ENCODE peak calls at places on chromosomes 3 and 15, in four cellular contexts. One of them, this sample, is unnamed.

GRCh38 chr3:71726106-71726505 is 904 bp upstream of the EIF4E3 start:
- DNase-seq in spleen: no peak
- DNase-seq in cardiac fibroblast: no peak
- DNase-seq in AG04450: no peak
- DNase-seq in this sample: no peak

GRCh38 chr3:7707192-7707591 is 794.4 kb upstream of the LMCD1 start:
- DNase-seq in spleen: no peak
- DNase-seq in cardiac fibroblast: peak; percentile 16
- DNase-seq in AG04450: no peak
- DNase-seq in this sample: no peak

GRCh38 chr15:94910166-94910565 is 678.8 kb downstream of the MCTP2 start:
- DNase-seq in spleen: no peak
- DNase-seq in cardiac fibroblast: no peak
- DNase-seq in AG04450: no peak
- DNase-seq in this sample: no peak

GRCh38 chr15:48710952-48711495 is 65.5 kb upstream of the FBN1 start:
- DNase-seq in spleen: no peak
- DNase-seq in cardiac fibroblast: no peak
- DNase-seq in AG04450: no peak
- DNase-seq in this sample: no peak

GRCh38 chr3:5841609-5842008 is 654.1 kb downstream of the EDEM1 start:
- DNase-seq in spleen: no peak
- DNase-seq in cardiac fibroblast: no peak
- DNase-seq in AG04450: no peak
- DNase-seq in this sample: no peak

GRCh38 chr15:100201376-100202280 is 140.1 kb downstream of the ADAMTS17 start:
- DNase-seq in spleen: peak; percentile 74
- DNase-seq in cardiac fibroblast: no peak
- DNase-seq in AG04450: no peak
- DNase-seq in this sample: peak; percentile 27

GRCh38 chr15:76973362-76973743 is 21.6 kb upstream of the PSTPIP1 start:
- DNase-seq in spleen: no peak
- DNase-seq in cardiac fibroblast: peak; percentile 74
- DNase-seq in AG04450: no peak
- DNase-seq in this sample: no peak

GRCh38 chr3:64224826-64225606 is at the start of gene PRICKLE2:
- DNase-seq in spleen: peak; percentile 76
- DNase-seq in cardiac fibroblast: peak; percentile 91
- DNase-seq in AG04450: peak; percentile 60
- DNase-seq in this sample: peak; percentile 68

GRCh38 chr3:13517253-13517977 is 31.5 kb upstream of the FBLN2 start:
- DNase-seq in spleen: no peak
- DNase-seq in cardiac fibroblast: no peak
- DNase-seq in AG04450: no peak
- DNase-seq in this sample: no peak

GRCh38 chr3:132311860-132312259 is 5.3 kb upstream of the ACP3 start:
- DNase-seq in spleen: no peak
- DNase-seq in cardiac fibroblast: peak; percentile 80
- DNase-seq in AG04450: no peak
- DNase-seq in this sample: peak; percentile 40

GRCh38 chr3:112640864-112641751 is at the start of gene CCDC80:
- DNase-seq in spleen: no peak
- DNase-seq in cardiac fibroblast: peak; percentile 95
- DNase-seq in AG04450: peak; percentile 87
- DNase-seq in this sample: peak; percentile 92

GRCh38 chr3:130480736-130481135 is 36.2 kb upstream of the COL6A6 start:
- DNase-seq in spleen: no peak
- DNase-seq in cardiac fibroblast: peak; percentile 83
- DNase-seq in AG04450: peak; percentile 1
- DNase-seq in this sample: peak; percentile 55

GRCh38 chr3:105397974-105398373 is 31.3 kb downstream of the ALCAM start:
- DNase-seq in spleen: no peak
- DNase-seq in cardiac fibroblast: no peak
- DNase-seq in AG04450: no peak
- DNase-seq in this sample: no peak

GRCh38 chr3:13251166-13251892 is 168.8 kb downstream of the NUP210 start:
- DNase-seq in spleen: no peak
- DNase-seq in cardiac fibroblast: no peak
- DNase-seq in AG04450: no peak
- DNase-seq in this sample: no peak

GRCh38 chr15:45121706-45122417 is 7.7 kb downstream of the DUOXA2 start:
- DNase-seq in spleen: no peak
- DNase-seq in cardiac fibroblast: peak; percentile 70
- DNase-seq in AG04450: peak; percentile 36
- DNase-seq in this sample: peak; percentile 6

GRCh38 chr3:182139627-182140357 is 428.1 kb downstream of the SOX2 start:
- DNase-seq in spleen: no peak
- DNase-seq in cardiac fibroblast: no peak
- DNase-seq in AG04450: no peak
- DNase-seq in this sample: no peak

GRCh38 chr15:89836255-89837133 is 21.8 kb upstream of the ANPEP start:
- DNase-seq in spleen: no peak
- DNase-seq in cardiac fibroblast: peak; percentile 96
- DNase-seq in AG04450: peak; percentile 84
- DNase-seq in this sample: peak; percentile 92

GRCh38 chr3:138862531-138862923 is 27.8 kb upstream of the PIK3CB start:
- DNase-seq in spleen: peak; percentile 39
- DNase-seq in cardiac fibroblast: no peak
- DNase-seq in AG04450: no peak
- DNase-seq in this sample: no peak
- H3K4me3 ChIP-seq in spleen: no peak overlapping the region
- H3K4me3 ChIP-seq in cardiac fibroblast: no peak overlapping the region
- H3K4me3 ChIP-seq in AG04450: no peak overlapping the region
- H3K4me3 ChIP-seq in this sample: no peak overlapping the region

GRCh38 chr15:40437754-40438687 is 2.7 kb upstream of the BAHD1 start:
- DNase-seq in spleen: no peak
- DNase-seq in cardiac fibroblast: no peak
- DNase-seq in AG04450: no peak
- DNase-seq in this sample: no peak

GRCh38 chr15:40438712-40439111 is 2.0 kb upstream of the BAHD1 start:
- DNase-seq in spleen: no peak
- DNase-seq in cardiac fibroblast: no peak
- DNase-seq in AG04450: no peak
- DNase-seq in this sample: no peak

GRCh38 chr15:40435331-40436089 is 5.2 kb upstream of the BAHD1 start:
- DNase-seq in spleen: no peak
- DNase-seq in cardiac fibroblast: no peak
- DNase-seq in AG04450: no peak
- DNase-seq in this sample: no peak

GRCh38 chr15:40436116-40436891 is 4.4 kb upstream of the BAHD1 start:
- DNase-seq in spleen: no peak
- DNase-seq in cardiac fibroblast: no peak
- DNase-seq in AG04450: no peak
- DNase-seq in this sample: no peak

DNA sequence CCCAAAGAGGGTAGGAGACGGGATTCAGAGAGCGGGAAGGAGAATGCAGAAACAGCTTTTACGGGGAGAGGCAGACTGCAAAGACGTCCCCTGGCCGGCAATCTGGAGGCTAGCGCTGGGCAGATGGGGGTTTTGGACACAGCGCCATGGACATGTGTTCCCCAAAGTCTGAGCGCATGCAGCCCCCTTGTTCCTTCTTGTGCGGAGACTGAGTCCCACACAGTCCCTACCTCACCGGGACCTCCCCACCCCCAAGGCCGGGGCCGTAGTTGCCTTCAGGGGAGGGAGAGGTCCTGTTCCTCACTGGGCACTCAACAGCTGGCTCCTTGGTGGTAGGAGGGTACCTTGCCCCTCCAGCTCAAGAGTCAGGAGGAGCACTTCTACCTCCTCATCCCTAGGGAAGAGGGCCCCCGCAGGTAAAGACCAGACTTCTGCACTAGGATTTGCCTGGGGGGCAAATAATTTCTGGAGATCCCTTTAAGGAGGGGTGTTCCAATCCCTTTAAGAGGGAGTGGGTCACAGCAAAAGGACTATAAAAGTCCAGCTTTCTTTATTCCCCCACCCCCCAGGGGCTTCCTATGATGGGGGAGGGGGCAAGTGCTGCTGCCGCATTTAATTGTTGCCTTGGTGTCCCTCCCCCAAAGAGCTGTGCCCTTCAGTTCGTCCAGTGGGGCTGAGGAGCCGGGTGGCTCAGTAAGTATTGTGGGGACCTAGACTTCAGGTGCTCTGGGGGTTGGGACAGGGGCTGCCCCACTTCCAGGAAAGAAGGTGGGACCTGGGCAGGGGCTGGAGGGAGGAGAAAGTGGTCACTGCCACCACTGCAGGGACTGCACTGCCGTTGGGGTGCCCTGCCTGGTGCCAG is 3.6 kb upstream of the BAHD1 start:
- DNase-seq in spleen: no peak
- DNase-seq in cardiac fibroblast: no peak
- DNase-seq in AG04450: no peak
- DNase-seq in this sample: no peak
- H3K4me3 ChIP-seq in spleen: no peak overlapping the region
- H3K4me3 ChIP-seq in cardiac fibroblast: peak overlapping the region; percentile 42
- H3K4me3 ChIP-seq in AG04450: peak overlapping the region; percentile 47
- H3K4me3 ChIP-seq in this sample: peak overlapping the region; percentile 40

DNA sequence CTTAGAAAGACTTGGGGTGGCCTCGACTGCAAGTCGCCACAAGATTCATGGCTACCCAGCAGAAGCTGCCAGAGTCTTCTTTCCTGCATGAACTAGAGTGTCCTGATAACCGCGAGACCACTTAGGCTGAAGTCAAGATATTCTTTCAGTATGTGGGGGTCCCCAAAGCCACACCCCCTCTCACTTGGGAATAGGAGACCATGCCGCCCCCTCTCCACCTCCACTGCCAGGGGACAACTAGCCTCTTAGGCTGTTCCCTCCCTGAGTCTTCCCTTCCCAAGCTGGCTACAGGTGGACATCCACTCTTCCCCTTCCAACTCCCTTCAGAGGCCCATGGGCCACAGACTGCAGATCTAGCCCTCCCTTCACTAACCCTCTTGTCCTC is 1.3 kb upstream of the CCDC12 start:
- DNase-seq in spleen: peak; percentile 76
- DNase-seq in cardiac fibroblast: no peak
- DNase-seq in AG04450: no peak
- DNase-seq in this sample: no peak
- H3K4me3 ChIP-seq in spleen: no peak overlapping the region
- H3K4me3 ChIP-seq in cardiac fibroblast: no peak overlapping the region
- H3K4me3 ChIP-seq in AG04450: no peak overlapping the region
- H3K4me3 ChIP-seq in this sample: no peak overlapping the region

DNA sequence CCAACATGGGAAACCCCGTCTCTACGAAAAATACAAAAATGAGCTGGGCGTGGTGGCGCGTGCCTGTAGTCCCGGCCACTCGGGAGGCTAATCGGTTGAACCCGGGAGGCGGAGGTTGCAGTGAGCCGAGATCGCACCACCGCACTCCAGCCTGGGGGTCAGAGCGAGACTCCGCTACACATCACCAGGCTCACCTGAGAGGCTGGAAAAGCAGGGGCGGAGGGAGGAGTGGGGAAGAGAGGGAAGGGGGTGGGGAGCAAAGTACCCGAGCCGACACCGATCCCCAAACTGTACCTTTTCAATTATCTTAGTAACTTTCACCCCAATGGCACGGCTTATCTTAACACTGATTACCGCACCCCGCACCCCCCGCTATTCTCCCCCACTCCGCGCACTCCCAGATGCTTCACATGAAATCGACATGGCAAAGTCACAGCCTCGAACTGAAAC is 46.4 kb upstream of the SYNM start:
- DNase-seq in spleen: peak; percentile 46
- DNase-seq in cardiac fibroblast: no peak
- DNase-seq in AG04450: no peak
- DNase-seq in this sample: no peak
- H3K4me3 ChIP-seq in spleen: peak overlapping the region; percentile 45
- H3K4me3 ChIP-seq in cardiac fibroblast: peak overlapping the region; percentile 54
- H3K4me3 ChIP-seq in AG04450: peak overlapping the region; percentile 64
- H3K4me3 ChIP-seq in this sample: peak overlapping the region; percentile 43

GRCh38 chr3:116153174-116153573 is 292.1 kb downstream of the LSAMP start:
- DNase-seq in spleen: no peak
- DNase-seq in cardiac fibroblast: peak; percentile 16
- DNase-seq in AG04450: no peak
- DNase-seq in this sample: no peak
- H3K4me3 ChIP-seq in spleen: no peak overlapping the region
- H3K4me3 ChIP-seq in cardiac fibroblast: no peak overlapping the region
- H3K4me3 ChIP-seq in AG04450: peak overlapping the region; percentile 5
- H3K4me3 ChIP-seq in this sample: no peak overlapping the region

GRCh38 chr15:75674366-75674765 is 26.7 kb downstream of the SNX33 start:
- DNase-seq in spleen: no peak
- DNase-seq in cardiac fibroblast: no peak
- DNase-seq in AG04450: no peak
- DNase-seq in this sample: no peak

GRCh38 chr15:75673426-75674247 is 25.9 kb downstream of the SNX33 start:
- DNase-seq in spleen: no peak
- DNase-seq in cardiac fibroblast: peak; percentile 93
- DNase-seq in AG04450: no peak
- DNase-seq in this sample: no peak

GRCh38 chr15:75672646-75673425 is 25.1 kb downstream of the SNX33 start:
- DNase-seq in spleen: no peak
- DNase-seq in cardiac fibroblast: peak; percentile 89
- DNase-seq in AG04450: peak; percentile 56
- DNase-seq in this sample: peak; percentile 49

GRCh38 chr15:75671684-75672083 is 24.0 kb downstream of the SNX33 start:
- DNase-seq in spleen: no peak
- DNase-seq in cardiac fibroblast: peak; percentile 27
- DNase-seq in AG04450: no peak
- DNase-seq in this sample: no peak

GRCh38 chr15:75672111-75672602 is 24.4 kb downstream of the SNX33 start:
- DNase-seq in spleen: no peak
- DNase-seq in cardiac fibroblast: peak; percentile 35
- DNase-seq in AG04450: no peak
- DNase-seq in this sample: no peak
- H3K4me3 ChIP-seq in spleen: no peak overlapping the region
- H3K4me3 ChIP-seq in cardiac fibroblast: no peak overlapping the region
- H3K4me3 ChIP-seq in AG04450: no peak overlapping the region
- H3K4me3 ChIP-seq in this sample: no peak overlapping the region

DNA sequence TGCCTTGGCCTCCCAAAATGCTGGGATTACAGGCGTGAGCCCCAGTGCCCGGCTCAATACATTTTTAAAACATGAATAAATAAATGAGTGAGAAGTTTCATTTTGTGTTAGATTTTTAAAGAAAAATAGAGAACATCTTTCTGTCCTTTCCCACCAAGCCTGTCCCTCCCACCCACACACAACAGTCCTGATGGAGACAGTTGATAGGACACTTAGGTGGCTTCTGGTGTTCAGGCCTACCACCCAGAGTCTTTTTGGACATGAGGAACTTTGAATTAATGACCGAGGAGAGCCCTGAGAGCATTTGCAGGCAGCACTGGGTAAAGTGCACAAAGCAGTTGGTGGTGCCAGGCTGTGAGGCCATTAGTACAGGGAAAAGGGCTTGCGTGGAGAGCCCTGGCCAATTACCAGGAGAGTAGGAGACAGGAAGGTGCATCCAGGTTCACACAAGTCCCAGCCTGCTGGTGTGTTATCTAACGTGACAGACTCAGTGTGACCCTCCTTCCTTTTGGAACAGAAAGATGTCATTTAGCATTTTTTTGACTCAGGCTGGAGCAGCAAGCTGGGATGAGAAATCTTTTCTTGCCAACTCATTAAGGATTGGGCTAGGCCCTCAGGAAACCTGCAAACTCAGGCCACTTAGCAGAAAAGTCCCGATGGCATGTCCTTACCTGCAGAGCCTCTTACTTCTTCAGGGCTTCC is 103.6 kb downstream of the PDCD6IP start:
- DNase-seq in spleen: no peak
- DNase-seq in cardiac fibroblast: no peak
- DNase-seq in AG04450: no peak
- DNase-seq in this sample: no peak
- H3K4me3 ChIP-seq in spleen: no peak overlapping the region
- H3K4me3 ChIP-seq in cardiac fibroblast: no peak overlapping the region
- H3K4me3 ChIP-seq in AG04450: no peak overlapping the region
- H3K4me3 ChIP-seq in this sample: no peak overlapping the region